ENCODE peak calls at places on chromosome 10, in four cellular contexts. B, C, Y and F are unnamed samples.

GRCh38 chr10:23419657-23420319 is 19.1 kb upstream of the OTUD1 start:
- DNase-seq in B (no peak), C (no peak), Y (no peak), F (no peak)

GRCh38 chr10:97173036-97173435 is 12.7 kb downstream of the SLIT1 start:
- DNase-seq in B (no peak), C (no peak), Y (no peak), F (no peak)

GRCh38 chr10:85596389-85596788 is 770.2 kb downstream of the GRID1 start:
- DNase-seq in B (no peak), C (no peak), Y (no peak), F (no peak)

GRCh38 chr10:6583447-6583846 is 3.4 kb upstream of the PRKCQ start:
- DNase-seq in B (no peak), C (no peak), Y (no peak), F (no peak)

GRCh38 chr10:1628757-1629156 is 108.6 kb downstream of the ADARB2 start:
- DNase-seq in B (no peak), C (no peak), Y (no peak), F (no peak)

GRCh38 chr10:14425031-14425430 is 94.3 kb upstream of the FRMD4A start:
- DNase-seq in B (no peak), C (no peak), Y (no peak), F (no peak)

GRCh38 chr10:32958085-32958991 is at the start of gene ITGB1:
- DNase-seq in B (peak), C (peak), Y (peak), F (peak)

GRCh38 chr10:36880898-36881297 is 244.5 kb upstream of the ANKRD30A start:
- DNase-seq in B (no peak), C (no peak), Y (no peak), F (no peak)

GRCh38 chr10:1657500-1657899 is 79.8 kb downstream of the ADARB2 start:
- DNase-seq in B (no peak), C (no peak), Y (no peak), F (no peak)

GRCh38 chr10:79981356-79981672 is 32.4 kb upstream of the SFTPD start:
- DNase-seq in B (no peak), C (no peak), Y (no peak), F (peak)

GRCh38 chr10:109156396-109156795 is 766.9 kb downstream of the XPNPEP1 start:
- DNase-seq in B (no peak), C (no peak), Y (no peak), F (no peak)

GRCh38 chr10:93799309-93799708 is 41.6 kb downstream of the LGI1 start:
- DNase-seq in B (no peak), C (no peak), Y (no peak), F (no peak)

GRCh38 chr10:18719811-18720210 is 60.6 kb downstream of the ARL5B start:
- DNase-seq in B (no peak), C (no peak), Y (no peak), F (no peak)

GRCh38 chr10:72221278-72221677 is 5.2 kb upstream of the ASCC1 start:
- DNase-seq in B (no peak), C (no peak), Y (no peak), F (no peak)

GRCh38 chr10:49550563-49550962 is 11.6 kb upstream of the ERCC6 start:
- DNase-seq in B (peak), C (no peak), Y (no peak), F (no peak)

GRCh38 chr10:93813507-93814465 is 56.0 kb downstream of the LGI1 start:
- DNase-seq in B (peak), C (peak), Y (peak), F (peak)

GRCh38 chr10:21533577-21534475 is at the start of gene MLLT10:
- DNase-seq in B (peak), C (peak), Y (peak), F (peak)

GRCh38 chr10:96043157-96043894 is at the start of gene CCNJ:
- DNase-seq in B (peak), C (peak), Y (peak), F (peak)

GRCh38 chr10:119726291-119727261 is 726 bp downstream of the INPP5F start:
- DNase-seq in B (no peak), C (peak), Y (no peak), F (no peak)

GRCh38 chr10:68223535-68224165 is 8.3 kb downstream of the ATOH7 start:
- DNase-seq in B (no peak), C (no peak), Y (no peak), F (no peak)

GRCh38 chr10:120365872-120366271 is 91.2 kb upstream of the PLPP4 start:
- DNase-seq in B (no peak), C (no peak), Y (no peak), F (no peak)

GRCh38 chr10:101695404-101695732 is 398 bp upstream of the FBXW4 start:
- DNase-seq in B (no peak), C (peak), Y (no peak), F (no peak)

GRCh38 chr10:88831709-88832108 is 19.9 kb downstream of the ANKRD22 start:
- DNase-seq in B (no peak), C (no peak), Y (no peak), F (no peak)
- H3K4me3 ChIP-seq in B (no peak), C (no peak), Y (no peak), F (no peak)

GRCh38 chr10:132306341-132306685 is 1.4 kb downstream of the STK32C start:
- DNase-seq in B (no peak), C (no peak), Y (no peak), F (no peak)
- H3K4me3 ChIP-seq in B (peak), C (no peak), Y (no peak), F (no peak)

GRCh38 chr10:58336242-58336641 is 1.4 kb downstream of the UBE2D1 start:
- DNase-seq in B (no peak), C (no peak), Y (no peak), F (no peak)
- H3K4me3 ChIP-seq in B (peak), C (no peak), Y (peak), F (no peak)

GRCh38 chr10:78415111-78415510 is 381.4 kb downstream of the RPS24 start:
- DNase-seq in B (no peak), C (no peak), Y (no peak), F (no peak)

GRCh38 chr10:78416031-78416800 is 382.6 kb downstream of the RPS24 start:
- DNase-seq in B (no peak), C (no peak), Y (no peak), F (no peak)

GRCh38 chr10:78420946-78421732 is 387.5 kb downstream of the RPS24 start:
- DNase-seq in B (no peak), C (no peak), Y (no peak), F (no peak)

GRCh38 chr10:78417425-78418370 is 384.0 kb downstream of the RPS24 start:
- DNase-seq in B (no peak), C (no peak), Y (no peak), F (no peak)

GRCh38 chr10:78419481-78420265 is 386.0 kb downstream of the RPS24 start:
- DNase-seq in B (no peak), C (no peak), Y (no peak), F (no peak)
- H3K4me3 ChIP-seq in B (no peak), C (no peak), Y (no peak), F (no peak)